ENCODE peak calls at places on chromosomes 3 and 15, in six cellular contexts. One of them, this sample, is unnamed.

GRCh38 chr3:45664558-45664957 is 24.6 kb upstream of the SACM1L start:
- DNase-seq in cardiac fibroblast: no peak
- DNase-seq in tibial artery: no peak
- DNase-seq in mesendoderm: no peak
- DNase-seq in uterus: no peak
- DNase-seq in SJSA1: no peak
- DNase-seq in this sample: no peak

GRCh38 chr3:151943539-151943938 is 70.1 kb downstream of the SUCNR1 start:
- DNase-seq in cardiac fibroblast: no peak
- DNase-seq in tibial artery: no peak
- DNase-seq in mesendoderm: no peak
- DNase-seq in uterus: no peak
- DNase-seq in SJSA1: no peak
- DNase-seq in this sample: no peak

GRCh38 chr3:116579843-116580242 is 129.7 kb upstream of the TUSC7 start:
- DNase-seq in cardiac fibroblast: peak
- DNase-seq in tibial artery: no peak
- DNase-seq in mesendoderm: no peak
- DNase-seq in uterus: no peak
- DNase-seq in SJSA1: no peak
- DNase-seq in this sample: no peak

GRCh38 chr3:8884630-8885290 is 78.5 kb downstream of the RAD18 start:
- DNase-seq in cardiac fibroblast: peak
- DNase-seq in tibial artery: no peak
- DNase-seq in mesendoderm: peak
- DNase-seq in uterus: no peak
- DNase-seq in SJSA1: no peak
- DNase-seq in this sample: no peak

GRCh38 chr3:76308541-76308940 is 523.2 kb upstream of the ZNF717 start:
- DNase-seq in cardiac fibroblast: no peak
- DNase-seq in tibial artery: no peak
- DNase-seq in mesendoderm: no peak
- DNase-seq in uterus: no peak
- DNase-seq in SJSA1: no peak
- DNase-seq in this sample: no peak

GRCh38 chr15:80251505-80252280 is at the start of gene CTXND1:
- DNase-seq in cardiac fibroblast: no peak
- DNase-seq in tibial artery: no peak
- DNase-seq in mesendoderm: no peak
- DNase-seq in uterus: no peak
- DNase-seq in SJSA1: no peak
- DNase-seq in this sample: peak

GRCh38 chr3:42031808-42032475 is 59.2 kb upstream of the TRAK1 start:
- DNase-seq in cardiac fibroblast: peak
- DNase-seq in tibial artery: peak
- DNase-seq in mesendoderm: peak
- DNase-seq in uterus: peak
- DNase-seq in SJSA1: no peak
- DNase-seq in this sample: peak

GRCh38 chr3:74507691-74508090 is 106.8 kb downstream of the CNTN3 start:
- DNase-seq in cardiac fibroblast: no peak
- DNase-seq in tibial artery: no peak
- DNase-seq in mesendoderm: no peak
- DNase-seq in uterus: no peak
- DNase-seq in SJSA1: no peak
- DNase-seq in this sample: no peak

GRCh38 chr3:46076606-46077005 is 49.3 kb upstream of the XCR1 start:
- DNase-seq in cardiac fibroblast: peak
- DNase-seq in tibial artery: no peak
- DNase-seq in mesendoderm: no peak
- DNase-seq in uterus: no peak
- DNase-seq in SJSA1: no peak
- DNase-seq in this sample: no peak

GRCh38 chr15:40854161-40854560 is 10.3 kb downstream of the SPINT1 start:
- DNase-seq in cardiac fibroblast: no peak
- DNase-seq in tibial artery: no peak
- DNase-seq in mesendoderm: no peak
- DNase-seq in uterus: no peak
- DNase-seq in SJSA1: no peak
- DNase-seq in this sample: no peak

GRCh38 chr15:68818671-68819450 is 1.8 kb downstream of the ANP32A start:
- DNase-seq in cardiac fibroblast: peak
- DNase-seq in tibial artery: peak
- DNase-seq in mesendoderm: peak
- DNase-seq in uterus: peak
- DNase-seq in SJSA1: peak
- DNase-seq in this sample: peak

GRCh38 chr15:36883705-36884355 is 216.5 kb downstream of the MEIS2 start:
- DNase-seq in cardiac fibroblast: peak
- DNase-seq in tibial artery: peak
- DNase-seq in mesendoderm: peak
- DNase-seq in uterus: peak
- DNase-seq in SJSA1: peak
- DNase-seq in this sample: peak

GRCh38 chr15:65414841-65415621 is 7.7 kb downstream of the IGDCC4 start:
- DNase-seq in cardiac fibroblast: no peak
- DNase-seq in tibial artery: no peak
- DNase-seq in mesendoderm: peak
- DNase-seq in uterus: no peak
- DNase-seq in SJSA1: peak
- DNase-seq in this sample: no peak

GRCh38 chr3:148648685-148649352 is 48.9 kb upstream of the AGTR1 start:
- DNase-seq in cardiac fibroblast: peak
- DNase-seq in tibial artery: no peak
- DNase-seq in mesendoderm: no peak
- DNase-seq in uterus: no peak
- DNase-seq in SJSA1: no peak
- DNase-seq in this sample: no peak

GRCh38 chr3:127667119-127667681 is 5.6 kb upstream of the ABTB1 start:
- DNase-seq in cardiac fibroblast: no peak
- DNase-seq in tibial artery: no peak
- DNase-seq in mesendoderm: no peak
- DNase-seq in uterus: no peak
- DNase-seq in SJSA1: no peak
- DNase-seq in this sample: no peak

DNA sequence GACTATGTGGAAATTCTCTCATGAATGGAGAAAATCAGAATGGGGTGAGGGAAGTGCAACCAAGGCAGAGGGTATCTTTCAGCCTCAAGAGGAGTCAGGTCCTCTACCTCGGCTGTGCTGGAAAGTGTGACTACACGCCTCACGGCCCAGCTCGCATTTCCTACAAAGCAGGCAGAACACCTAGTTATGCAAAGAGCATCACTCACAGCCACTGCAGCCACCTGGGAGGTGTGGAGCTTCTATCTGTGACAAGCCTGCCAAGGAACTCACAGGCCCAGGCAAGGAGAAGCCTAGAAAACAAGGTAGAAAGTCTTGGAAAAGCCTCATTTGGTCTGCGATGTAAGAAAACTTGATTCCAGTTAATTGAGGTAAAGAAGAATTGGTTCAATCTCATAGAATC is 77.0 kb downstream of the TAMM41 start:
- DNase-seq in cardiac fibroblast: no peak
- DNase-seq in tibial artery: no peak
- DNase-seq in mesendoderm: no peak
- DNase-seq in uterus: no peak
- DNase-seq in SJSA1: no peak
- DNase-seq in this sample: no peak
- H3K4me3 ChIP-seq in cardiac fibroblast: no peak
- H3K4me3 ChIP-seq in tibial artery: no peak
- H3K4me3 ChIP-seq in mesendoderm: no peak
- H3K4me3 ChIP-seq in uterus: no peak
- H3K4me3 ChIP-seq in SJSA1: no peak
- H3K4me3 ChIP-seq in this sample: no peak

DNA sequence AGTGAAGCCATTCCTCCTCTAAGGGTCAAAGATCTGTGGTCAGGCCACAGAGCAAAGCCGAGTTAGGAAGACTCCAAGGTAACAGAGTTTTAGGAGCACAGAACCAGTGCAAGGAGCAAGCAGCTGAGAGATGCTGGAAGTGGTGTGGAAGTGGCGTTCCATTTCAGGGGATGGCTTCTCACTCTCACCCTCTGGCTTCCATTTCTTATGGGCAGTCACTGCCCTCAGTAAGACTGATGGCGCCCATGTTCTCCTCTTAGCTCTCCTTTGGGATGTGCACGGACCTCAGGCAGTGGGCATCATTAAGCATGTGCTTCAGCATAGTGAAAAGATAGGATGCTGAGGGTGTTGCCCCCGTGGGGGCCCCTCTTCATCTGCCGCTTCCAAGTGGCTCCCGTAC is 90.3 kb downstream of the ASB7 start:
- DNase-seq in cardiac fibroblast: no peak
- DNase-seq in tibial artery: peak
- DNase-seq in mesendoderm: no peak
- DNase-seq in uterus: no peak
- DNase-seq in SJSA1: no peak
- DNase-seq in this sample: no peak
- H3K4me3 ChIP-seq in cardiac fibroblast: no peak
- H3K4me3 ChIP-seq in tibial artery: no peak
- H3K4me3 ChIP-seq in mesendoderm: no peak
- H3K4me3 ChIP-seq in uterus: no peak
- H3K4me3 ChIP-seq in SJSA1: no peak
- H3K4me3 ChIP-seq in this sample: no peak

GRCh38 chr3:130758624-130759023 is 12.0 kb upstream of the PIK3R4 start:
- DNase-seq in cardiac fibroblast: no peak
- DNase-seq in tibial artery: no peak
- DNase-seq in mesendoderm: no peak
- DNase-seq in uterus: no peak
- DNase-seq in SJSA1: no peak
- DNase-seq in this sample: no peak

GRCh38 chr3:130759692-130760338 is 13.2 kb upstream of the PIK3R4 start:
- DNase-seq in cardiac fibroblast: peak
- DNase-seq in tibial artery: no peak
- DNase-seq in mesendoderm: peak
- DNase-seq in uterus: no peak
- DNase-seq in SJSA1: peak
- DNase-seq in this sample: no peak

GRCh38 chr3:130757751-130758150 is 11.1 kb upstream of the PIK3R4 start:
- DNase-seq in cardiac fibroblast: no peak
- DNase-seq in tibial artery: no peak
- DNase-seq in mesendoderm: no peak
- DNase-seq in uterus: no peak
- DNase-seq in SJSA1: no peak
- DNase-seq in this sample: no peak

GRCh38 chr3:130761730-130762311 is 15.2 kb upstream of the PIK3R4 start:
- DNase-seq in cardiac fibroblast: no peak
- DNase-seq in tibial artery: no peak
- DNase-seq in mesendoderm: no peak
- DNase-seq in uterus: no peak
- DNase-seq in SJSA1: no peak
- DNase-seq in this sample: no peak

DNA sequence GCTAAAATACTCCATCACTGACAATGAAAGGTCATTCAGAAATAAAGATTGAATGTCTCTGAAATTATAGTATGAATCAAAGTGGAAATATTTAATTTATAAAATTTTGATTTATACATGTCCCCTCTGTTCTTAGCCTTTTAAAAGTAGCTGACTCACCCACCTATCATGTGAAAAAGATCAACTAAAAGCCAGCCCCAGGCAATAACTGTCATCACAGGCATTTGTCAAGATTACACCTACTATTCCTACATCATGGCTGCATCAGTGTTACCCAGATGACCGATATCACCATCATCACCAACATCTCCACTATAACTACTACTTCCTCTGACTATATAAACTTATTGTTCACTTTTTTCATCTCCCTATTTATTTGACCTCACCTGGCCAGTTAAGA is 14.3 kb upstream of the PIK3R4 start:
- DNase-seq in cardiac fibroblast: no peak
- DNase-seq in tibial artery: no peak
- DNase-seq in mesendoderm: peak
- DNase-seq in uterus: no peak
- DNase-seq in SJSA1: no peak
- DNase-seq in this sample: no peak
- H3K4me3 ChIP-seq in cardiac fibroblast: no peak
- H3K4me3 ChIP-seq in tibial artery: no peak
- H3K4me3 ChIP-seq in mesendoderm: no peak
- H3K4me3 ChIP-seq in uterus: no peak
- H3K4me3 ChIP-seq in SJSA1: no peak
- H3K4me3 ChIP-seq in this sample: no peak

GRCh38 chr3:48693826-48694225 is 8.1 kb upstream of the NCKIPSD start:
- DNase-seq in cardiac fibroblast: no peak
- DNase-seq in tibial artery: no peak
- DNase-seq in mesendoderm: no peak
- DNase-seq in uterus: no peak
- DNase-seq in SJSA1: no peak
- DNase-seq in this sample: no peak
- H3K4me3 ChIP-seq in cardiac fibroblast: peak
- H3K4me3 ChIP-seq in tibial artery: peak
- H3K4me3 ChIP-seq in mesendoderm: no peak
- H3K4me3 ChIP-seq in uterus: peak
- H3K4me3 ChIP-seq in SJSA1: no peak
- H3K4me3 ChIP-seq in this sample: peak

DNA sequence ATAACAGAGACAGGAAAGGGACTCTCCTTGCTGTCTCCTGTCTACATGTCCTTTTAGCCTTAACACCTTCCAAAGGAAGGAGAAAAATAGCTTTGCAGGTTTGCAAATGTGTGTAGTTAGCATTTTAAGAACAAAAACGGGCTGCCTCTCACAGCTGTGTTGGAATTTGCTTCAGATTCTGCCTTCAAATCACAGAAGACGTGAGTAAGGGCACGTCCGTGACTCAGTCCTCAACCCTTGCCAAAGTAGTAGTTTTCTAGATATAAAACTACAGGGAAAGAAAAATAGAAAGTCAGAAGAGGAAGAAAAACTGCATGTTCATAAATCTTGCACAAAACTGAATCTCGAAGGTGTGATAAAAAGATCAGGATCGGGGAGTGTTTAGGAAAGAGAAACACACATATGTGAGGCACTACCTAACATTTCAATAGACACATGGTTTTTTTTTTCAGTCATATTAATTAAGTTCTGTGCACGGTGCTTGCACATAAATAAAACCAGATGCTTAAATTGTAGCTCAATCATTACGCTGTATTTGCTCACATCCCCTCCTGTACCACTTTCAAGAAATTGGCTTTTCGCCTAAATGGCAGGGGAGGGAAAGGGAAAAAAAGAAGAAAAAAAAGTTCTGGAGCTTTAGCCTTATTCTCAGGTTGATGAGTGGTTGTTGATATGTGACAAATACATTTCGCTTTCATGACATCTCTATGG is 71.7 kb downstream of the P3H2 start:
- DNase-seq in cardiac fibroblast: peak
- DNase-seq in tibial artery: peak
- DNase-seq in mesendoderm: no peak
- DNase-seq in uterus: peak
- DNase-seq in SJSA1: no peak
- DNase-seq in this sample: no peak
- H3K4me3 ChIP-seq in cardiac fibroblast: peak
- H3K4me3 ChIP-seq in tibial artery: peak
- H3K4me3 ChIP-seq in mesendoderm: no peak
- H3K4me3 ChIP-seq in uterus: no peak
- H3K4me3 ChIP-seq in SJSA1: peak
- H3K4me3 ChIP-seq in this sample: no peak

This sample was measured in sigmoid colon.